ENCODE peak calls at places on chromosomes 7 and 10, in seven cellular contexts. One of them, this sample, is unnamed.

GRCh38 chr7:40232242-40232929 is 97.6 kb downstream of the SUGCT start:
- DNase-seq in GM10248: peak
- DNase-seq in AG04450: peak
- DNase-seq in epithelial cell of esophagus: peak
- DNase-seq in Panc1: peak
- DNase-seq in hypothalamus: no peak
- DNase-seq in cardiac muscle cell: peak
- DNase-seq in this sample: peak

GRCh38 chr7:2953588-2954407 is 89.9 kb downstream of the CARD11 start:
- DNase-seq in Panc1: no peak
- DNase-seq in AG04450: no peak
- DNase-seq in epithelial cell of esophagus: no peak
- DNase-seq in hypothalamus: no peak
- DNase-seq in cardiac muscle cell: no peak
- DNase-seq in GM10248: no peak
- DNase-seq in this sample: no peak

GRCh38 chr10:74419491-74420466 is 268.8 kb downstream of the ADK start:
- DNase-seq in AG04450: no peak
- DNase-seq in Panc1: no peak
- DNase-seq in hypothalamus: no peak
- DNase-seq in epithelial cell of esophagus: peak
- DNase-seq in cardiac muscle cell: peak
- DNase-seq in GM10248: peak
- DNase-seq in this sample: no peak

GRCh38 chr7:20954711-20955641 is 168.3 kb upstream of the SP8 start:
- DNase-seq in epithelial cell of esophagus: no peak
- DNase-seq in cardiac muscle cell: no peak
- DNase-seq in GM10248: no peak
- DNase-seq in hypothalamus: no peak
- DNase-seq in Panc1: no peak
- DNase-seq in AG04450: no peak
- DNase-seq in this sample: no peak

GRCh38 chr10:22453948-22454347 is 108.7 kb downstream of the SPAG6 start:
- DNase-seq in hypothalamus: no peak
- DNase-seq in Panc1: no peak
- DNase-seq in cardiac muscle cell: no peak
- DNase-seq in GM10248: no peak
- DNase-seq in epithelial cell of esophagus: peak
- DNase-seq in AG04450: no peak
- DNase-seq in this sample: no peak

GRCh38 chr10:49001402-49001801 is 61.8 kb upstream of the LRRC18 start:
- DNase-seq in Panc1: no peak
- DNase-seq in AG04450: no peak
- DNase-seq in cardiac muscle cell: peak
- DNase-seq in hypothalamus: no peak
- DNase-seq in epithelial cell of esophagus: no peak
- DNase-seq in GM10248: no peak
- DNase-seq in this sample: no peak

GRCh38 chr7:128697301-128697905 is 25.3 kb downstream of the GARIN1A start:
- DNase-seq in epithelial cell of esophagus: peak
- DNase-seq in hypothalamus: no peak
- DNase-seq in Panc1: no peak
- DNase-seq in cardiac muscle cell: peak
- DNase-seq in AG04450: peak
- DNase-seq in GM10248: peak
- DNase-seq in this sample: peak

GRCh38 chr7:114976666-114977065 is 54.8 kb downstream of the MDFIC start:
- DNase-seq in cardiac muscle cell: peak
- DNase-seq in Panc1: no peak
- DNase-seq in GM10248: no peak
- DNase-seq in epithelial cell of esophagus: no peak
- DNase-seq in hypothalamus: no peak
- DNase-seq in AG04450: no peak
- DNase-seq in this sample: no peak

GRCh38 chr7:152883858-152884257 is 124.3 kb downstream of the ACTR3B start:
- DNase-seq in GM10248: no peak
- DNase-seq in epithelial cell of esophagus: no peak
- DNase-seq in cardiac muscle cell: no peak
- DNase-seq in hypothalamus: no peak
- DNase-seq in AG04450: no peak
- DNase-seq in Panc1: no peak
- DNase-seq in this sample: no peak

GRCh38 chr7:133534816-133535215 is 281.9 kb downstream of the EXOC4 start:
- DNase-seq in cardiac muscle cell: no peak
- DNase-seq in hypothalamus: no peak
- DNase-seq in Panc1: no peak
- DNase-seq in GM10248: no peak
- DNase-seq in AG04450: no peak
- DNase-seq in epithelial cell of esophagus: no peak
- DNase-seq in this sample: no peak

This sample was measured in AG09319.